ENCODE peak calls at places on chromosomes 16 and 17, in six cellular contexts. G is HL-60, C is breast epithelium, F is transverse colon, J is H1, K is prostate gland. E is an unnamed sample.

GRCh38 chr17:79544142-79544914 is 66.5 kb downstream of the RBFOX3 start:
- DNase-seq in F (no peak), C (no peak), G (no peak), J (no peak), K (no peak), E (no peak)

GRCh38 chr17:72219136-72219823 is 98.5 kb downstream of the SOX9 start:
- DNase-seq in F (no peak), G (no peak), J (no peak), C (no peak), K (no peak), E (no peak)

GRCh38 chr17:20284018-20284417 is 183.3 kb downstream of the LGALS9B start:
- DNase-seq in F (no peak), G (no peak), C (no peak), K (no peak), J (no peak), E (no peak)

GRCh38 chr16:65958096-65958495 is 408.4 kb upstream of the CDH5 start:
- DNase-seq in G (no peak), K (no peak), F (no peak), J (no peak), C (no peak), E (no peak)

GRCh38 chr17:21140911-21141310 is 14.1 kb downstream of the DHRS7B start:
- DNase-seq in C (no peak), G (no peak), F (no peak), J (no peak), K (no peak), E (no peak)

GRCh38 chr16:28258571-28258970 is 33.8 kb upstream of the SBK1 start:
- DNase-seq in C (no peak), G (no peak), F (no peak), K (no peak), J (no peak), E (no peak)

GRCh38 chr16:72481419-72481818 is 309.5 kb upstream of the PMFBP1 start:
- DNase-seq in J (no peak), G (no peak), C (no peak), K (no peak), F (no peak), E (no peak)

GRCh38 chr17:50541402-50541915 is 5.5 kb upstream of the SPATA20 start:
- DNase-seq in J (no peak), K (no peak), F (no peak), C (no peak), G (no peak), E (no peak)

GRCh38 chr17:56786989-56787482 is 46.7 kb downstream of the C17orf67 start:
- DNase-seq in C (peak; percentile 70), G (peak; percentile 93), J (no peak), F (peak; percentile 25), K (peak; percentile 26), E (no peak)

GRCh38 chr16:68229431-68230175 is 6.3 kb downstream of the ESRP2 start:
- DNase-seq in K (peak; percentile 48), F (no peak), C (no peak), J (no peak), G (peak; percentile 41), E (no peak)

GRCh38 chr16:30985401-30986128 is 558 bp downstream of the HSD3B7 start:
- DNase-seq in G (no peak), F (peak; percentile 82), C (peak; percentile 70), J (no peak), K (peak; percentile 70), E (peak; percentile 90)

GRCh38 chr17:80795737-80796136 is 195.9 kb upstream of the CHMP6 start:
- DNase-seq in J (no peak), F (no peak), K (no peak), G (no peak), C (no peak), E (no peak)

GRCh38 chr16:19912445-19913305 is 28.0 kb upstream of the GPRC5B start:
- DNase-seq in F (no peak), K (no peak), C (no peak), J (no peak), G (no peak), E (no peak)

GRCh38 chr17:48547839-48548686 is 3.2 kb upstream of the HOXB2 start:
- DNase-seq in C (no peak), G (no peak), J (no peak), K (no peak), F (no peak), E (no peak)

GRCh38 chr16:89981414-89981813 is 32.9 kb downstream of the DEF8 start:
- DNase-seq in F (no peak), C (no peak), J (no peak), K (no peak), G (no peak), E (no peak)

GRCh38 chr17:4332296-4332970 is 34.0 kb downstream of the UBE2G1 start:
- DNase-seq in G (no peak), F (no peak), J (no peak), C (no peak), K (no peak), E (no peak)

GRCh38 chr17:16947470-16947869 is 24.4 kb downstream of the TNFRSF13B start:
- DNase-seq in J (no peak), G (no peak), F (no peak), K (no peak), C (no peak), E (no peak)

GRCh38 chr17:49977463-49978389 is 8.7 kb downstream of the DLX4 start:
- DNase-seq in G (no peak), C (no peak), J (no peak), F (no peak), K (no peak), E (no peak)

GRCh38 chr17:351436-351713 is 1.2 kb downstream of the RPH3AL start:
- DNase-seq in C (no peak), G (no peak), J (no peak), F (no peak), K (no peak), E (no peak)

GRCh38 chr16:10950393-10950792 is 6.0 kb downstream of the CLEC16A start:
- DNase-seq in J (no peak), F (no peak), K (no peak), C (no peak), G (no peak), E (no peak)

GRCh38 chr16:3496386-3496785 is 1.1 kb upstream of the C16orf90 start:
- DNase-seq in G (no peak), J (no peak), K (no peak), F (no peak), C (no peak), E (no peak)

GRCh38 chr16:56776562-56776961 is 46.6 kb downstream of the NUP93 start:
- DNase-seq in G (no peak), F (peak; percentile 18), J (no peak), C (peak; percentile 26), K (peak; percentile 49), E (no peak)

GRCh38 chr16:14347706-14348105 is 276.6 kb downstream of the MRTFB start:
- DNase-seq in C (no peak), K (peak; percentile 80), J (no peak), F (no peak), G (no peak), E (no peak)

GRCh38 chr17:6796887-6797490 is 21.0 kb downstream of the FBXO39 start:
- DNase-seq in G (no peak), J (no peak), F (no peak), C (no peak), K (no peak), E (no peak)

GRCh38 chr17:33712120-33712519 is 419.0 kb upstream of the ASIC2 start:
- DNase-seq in J (no peak), C (no peak), K (no peak), G (no peak), F (no peak), E (no peak)

GRCh38 chr16:57277586-57277985 is 6.9 kb downstream of the PLLP start:
- DNase-seq in G (peak; percentile 70), J (no peak), C (no peak), K (no peak), F (no peak), E (no peak)

GRCh38 chr16:82031116-82032084 is 3.7 kb upstream of the HSD17B2 start:
- DNase-seq in J (no peak), C (no peak), K (peak; percentile 36), G (peak; percentile 32), F (no peak), E (no peak)

GRCh38 chr17:75319818-75320691 is 30.8 kb upstream of the SLC25A19 start:
- DNase-seq in K (no peak), J (no peak), G (no peak), C (no peak), F (peak; percentile 46), E (no peak)
- TF ChIP-seq POLR2AphosphoS5 in K (no peak), J (no peak), G (no peak), C (no peak), F (no peak), E (no peak)

GRCh38 chr17:37818689-37819088 is 73.8 kb upstream of the HNF1B start:
- DNase-seq in C (no peak), K (peak; percentile 54), G (no peak), J (no peak), F (peak; percentile 45), E (no peak)

GRCh38 chr17:37820313-37821024 is 75.6 kb upstream of the HNF1B start:
- DNase-seq in K (no peak), G (no peak), F (no peak), J (no peak), C (no peak), E (no peak)

GRCh38 chr17:37813753-37814152 is 68.9 kb upstream of the HNF1B start:
- DNase-seq in C (no peak), K (no peak), J (no peak), F (no peak), G (no peak), E (no peak)

GRCh38 chr17:37815516-37815915 is 70.7 kb upstream of the HNF1B start:
- DNase-seq in J (no peak), K (no peak), C (no peak), F (no peak), G (no peak), E (no peak)

DNA sequence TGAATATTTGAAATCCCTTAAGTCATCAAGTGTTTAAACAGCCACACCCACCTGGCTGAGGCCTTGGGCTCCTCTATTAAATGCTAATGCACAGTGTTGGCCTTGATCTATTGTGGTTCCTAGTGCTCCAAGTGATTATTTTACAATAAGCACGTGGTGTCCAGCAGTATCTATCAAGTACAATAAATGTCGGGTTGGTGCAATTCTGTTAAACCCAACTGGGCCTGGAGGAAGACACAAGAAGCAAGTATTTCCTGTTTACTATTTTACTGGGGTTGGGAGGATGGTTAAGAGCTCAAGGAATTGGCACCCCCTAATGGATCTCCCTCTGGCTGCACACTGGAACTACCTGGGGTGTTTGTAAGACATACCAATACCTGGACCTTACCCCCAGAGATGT is 72.1 kb upstream of the HNF1B start:
- DNase-seq in G (no peak), C (no peak), K (peak; percentile 27), F (no peak), J (no peak), E (no peak)
- TF ChIP-seq CTCF in G (no peak), C (no peak), K (no peak), F (no peak), J (no peak), E (no peak)

GRCh38 chr17:44108440-44109311 is 14.8 kb downstream of the HDAC5 start:
- DNase-seq in G (no peak), F (peak; percentile 79), C (peak; percentile 70), K (peak; percentile 29), J (no peak), E (no peak)
- TF ChIP-seq POLR2AphosphoS5 in G (no peak), F (peak; percentile 65), C (no peak), K (peak; percentile 60), J (no peak), E (peak; percentile 80)

DNA sequence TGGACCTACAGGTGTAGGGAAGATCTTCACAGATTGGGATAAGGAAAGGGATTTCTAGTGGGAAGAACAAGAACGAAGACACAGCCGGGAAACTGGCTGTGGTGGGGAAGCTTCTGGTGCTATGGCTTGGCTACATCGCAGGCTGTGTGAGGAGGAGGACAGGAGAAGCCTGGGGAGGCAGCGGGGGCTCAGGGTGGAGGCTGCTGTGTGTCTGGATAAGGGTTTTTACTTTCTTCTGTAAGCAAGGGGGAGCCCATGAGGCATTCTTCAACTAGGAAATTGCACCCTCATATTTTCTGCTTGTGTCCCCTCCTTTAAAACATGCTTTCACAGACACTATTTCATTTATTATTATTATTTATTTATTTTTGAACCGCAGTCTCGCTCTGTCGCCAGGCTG is 2.9 kb upstream of the RHBDF2 start:
- DNase-seq in J (no peak), F (no peak), G (no peak), C (no peak), K (no peak), E (no peak)
- TF ChIP-seq CTCF in J (peak; percentile 24), F (no peak), G (no peak), C (no peak), K (no peak), E (no peak)

E was measured in vagina.